ENCODE peak calls at places on chromosome 22, in four cellular contexts. R is GM12865; M is activated effector memory CD4-positive, alpha-beta T cell treated with Interleukin-2 at 50 U/mL for 16 hours; L is NCI-H1694. U is an unnamed sample.

GRCh38 chr22:22085702-22086500 is 103.3 kb upstream of the TOP3B start:
- DNase-seq in L (no peak), R (no peak), M (no peak), U (no peak)

GRCh38 chr22:42644422-42645340 is 4.3 kb upstream of the ATP5MGL start:
- DNase-seq in L (no peak), R (no peak), M (no peak), U (peak)

GRCh38 chr22:47331750-47332149 is 569.3 kb downstream of the TBC1D22A start:
- DNase-seq in M (no peak), L (no peak), R (no peak), U (no peak)

GRCh38 chr22:35838849-35839646 is 121.4 kb downstream of the APOL5 start:
- DNase-seq in R (peak), L (peak), M (no peak), U (peak)

GRCh38 chr22:22168190-22168940 is 76.2 kb upstream of the VPREB1 start:
- DNase-seq in R (peak), M (no peak), L (peak), U (peak)

GRCh38 chr22:46537221-46537945 is at the start of gene CELSR1:
- DNase-seq in L (no peak), R (no peak), M (no peak), U (peak)

GRCh38 chr22:43722444-43722843 is 89.7 kb downstream of the EFCAB6 start:
- DNase-seq in M (no peak), R (no peak), L (no peak), U (no peak)

GRCh38 chr22:21735198-21736083 is at the start of gene YPEL1:
- DNase-seq in M (peak), R (peak), L (peak), U (peak)

GRCh38 chr22:49480340-49480739 is 347.3 kb downstream of the BRD1 start:
- DNase-seq in M (no peak), R (no peak), L (no peak), U (no peak)

GRCh38 chr22:37749831-37750595 is 53.2 kb downstream of the TRIOBP start:
- DNase-seq in M (no peak), R (no peak), L (peak), U (no peak)

GRCh38 chr22:37240240-37240940 is 3.7 kb downstream of the RAC2 start:
- DNase-seq in R (no peak), L (no peak), M (no peak), U (no peak)

GRCh38 chr22:32031466-32031865 is 11.6 kb upstream of the SLC5A1 start:
- DNase-seq in M (no peak), L (no peak), R (no peak), U (no peak)

GRCh38 chr22:34403667-34404066 is 483.4 kb upstream of the LARGE1 start:
- DNase-seq in L (no peak), M (no peak), R (no peak), U (no peak)

GRCh38 chr22:38831166-38831945 is 12.5 kb downstream of the NPTXR start:
- DNase-seq in R (no peak), L (no peak), M (no peak), U (peak)

GRCh38 chr22:24503137-24503850 is 8.2 kb downstream of the UPB1 start:
- DNase-seq in M (peak), R (peak), L (peak), U (peak)

GRCh38 chr22:50422961-50423815 is 51.6 kb downstream of the SBF1 start:
- DNase-seq in M (no peak), R (no peak), L (no peak), U (no peak)

GRCh38 chr22:49372530-49373288 is 455.0 kb downstream of the BRD1 start:
- DNase-seq in M (no peak), L (no peak), R (no peak), U (peak)

GRCh38 chr22:26958378-26958777 is 301.0 kb downstream of the MIAT start:
- DNase-seq in M (no peak), R (no peak), L (no peak), U (no peak)

GRCh38 chr22:27111796-27112195 is 454.4 kb downstream of the MIAT start:
- DNase-seq in M (no peak), R (no peak), L (no peak), U (no peak)

GRCh38 chr22:22616636-22617035 is 27.8 kb upstream of the GGTLC2 start:
- DNase-seq in L (no peak), M (no peak), R (peak), U (no peak)

GRCh38 chr22:21624120-21624879 is 5.5 kb downstream of the YDJC start:
- DNase-seq in R (no peak), M (no peak), L (peak), U (peak)

GRCh38 chr22:30220338-30221009 is 26.1 kb downstream of the LIF start:
- DNase-seq in L (no peak), M (no peak), R (no peak), U (no peak)

GRCh38 chr22:47883757-47884156 is 1121.3 kb downstream of the TBC1D22A start:
- DNase-seq in L (no peak), R (no peak), M (no peak), U (no peak)

GRCh38 chr22:35749808-35750207 is 32.1 kb downstream of the APOL5 start:
- DNase-seq in R (peak), M (no peak), L (no peak), U (peak)

GRCh38 chr22:41919357-41920224 is 4.7 kb upstream of the SHISA8 start:
- DNase-seq in L (no peak), R (peak), M (no peak), U (peak)

GRCh38 chr22:38923463-38924196 is 33.8 kb upstream of the APOBEC3A start:
- DNase-seq in M (no peak), L (peak), R (no peak), U (peak)

GRCh38 chr22:17845790-17846189 is 71.5 kb upstream of the BID start:
- DNase-seq in M (no peak), L (no peak), R (no peak), U (no peak)

U was measured in A673.